ENCODE peak calls at places on chromosomes 12 and 14, in four cellular contexts. D is A549, I is mucosa of descending colon, X is gastrocnemius medialis. F is an unnamed sample.

GRCh38 chr12:4244868-4245267 is 28.7 kb upstream of the CCND2 start:
- DNase-seq in I (no peak), X (no peak), D (no peak), F (no peak)

GRCh38 chr12:65823481-65824313 is 586 bp upstream of the HMGA2 start:
- DNase-seq in D (peak; percentile 53), X (no peak), I (peak; percentile 76), F (no peak)

GRCh38 chr14:61392297-61392696 is 70.9 kb downstream of the PRKCH start:
- DNase-seq in D (no peak), I (no peak), X (no peak), F (no peak)

GRCh38 chr12:117025481-117026151 is 73.6 kb downstream of the TESC start:
- DNase-seq in X (no peak), D (peak; percentile 79), I (peak; percentile 65), F (peak; percentile 67)

GRCh38 chr12:71439613-71440392 is at the start of gene LGR5:
- DNase-seq in X (no peak), D (no peak), I (peak; percentile 24), F (peak; percentile 36)

GRCh38 chr12:87217486-87217885 is 811.7 kb downstream of the C12orf50 start:
- DNase-seq in X (no peak), D (no peak), I (no peak), F (no peak)

GRCh38 chr12:112479413-112479812 is 60.7 kb downstream of the PTPN11 start:
- DNase-seq in D (no peak), X (no peak), I (no peak), F (no peak)

GRCh38 chr14:83379371-83379770 is 1845.7 kb upstream of the SEL1L start:
- DNase-seq in D (no peak), X (no peak), I (no peak), F (no peak)

GRCh38 chr12:86484473-86484872 is 228.3 kb upstream of the MGAT4C start:
- DNase-seq in I (no peak), D (no peak), X (no peak), F (no peak)

GRCh38 chr12:130994821-130995375 is 41.2 kb downstream of the ADGRD1 start:
- DNase-seq in I (no peak), D (no peak), X (no peak), F (no peak)

GRCh38 chr14:68104518-68104917 is 284.9 kb downstream of the RAD51B start:
- DNase-seq in D (no peak), I (no peak), X (no peak), F (no peak)

GRCh38 chr14:63383776-63384367 is 65.1 kb upstream of the GPHB5 start:
- DNase-seq in I (no peak), D (no peak), X (no peak), F (no peak)

GRCh38 chr12:103626498-103626897 is 39.4 kb downstream of the STAB2 start:
- DNase-seq in I (peak; percentile 63), D (peak; percentile 67), X (peak; percentile 59), F (peak; percentile 77)

GRCh38 chr12:114936148-114937099 is 252.4 kb upstream of the TBX3 start:
- DNase-seq in D (no peak), I (no peak), X (no peak), F (no peak)

GRCh38 chr12:107385518-107385917 is 292.2 kb upstream of the CRY1 start:
- DNase-seq in D (no peak), I (no peak), X (no peak), F (no peak)

GRCh38 chr14:29911815-29912214 is 15.8 kb downstream of the PRKD1 start:
- DNase-seq in D (no peak), I (no peak), X (no peak), F (no peak)

GRCh38 chr12:25074113-25074512 is 120.8 kb downstream of the DNAI7 start:
- DNase-seq in I (no peak), D (no peak), X (no peak), F (no peak)

GRCh38 chr12:26841085-26841484 is 8.1 kb upstream of the ITPR2 start:
- DNase-seq in I (no peak), D (no peak), X (no peak), F (no peak)

GRCh38 chr14:104141621-104142091 is 3.3 kb downstream of the KIF26A start:
- DNase-seq in I (no peak), X (no peak), D (no peak), F (peak; percentile 30)

GRCh38 chr12:117580718-117581062 is 219.3 kb upstream of the NOS1 start:
- DNase-seq in D (peak; percentile 36), I (peak; percentile 25), X (peak; percentile 49), F (peak; percentile 85)

GRCh38 chr12:120199595-120200306 is 1.2 kb downstream of the RPLP0 start:
- DNase-seq in X (peak; percentile 75), D (no peak), I (no peak), F (peak; percentile 79)

GRCh38 chr12:113469893-113470743 is 1.6 kb downstream of the LHX5 start:
- DNase-seq in D (no peak), X (no peak), I (no peak), F (no peak)

GRCh38 chr12:119725523-119725922 is 57.6 kb downstream of the PRKAB1 start:
- DNase-seq in X (no peak), I (no peak), D (no peak), F (no peak)

GRCh38 chr14:24734917-24735500 is 101.0 kb upstream of the GZMB start:
- DNase-seq in X (peak; percentile 8), I (peak; percentile 81), D (peak; percentile 7), F (no peak)

GRCh38 chr12:4118601-4119156 is 154.9 kb upstream of the CCND2 start:
- DNase-seq in D (no peak), X (no peak), I (no peak), F (no peak)

GRCh38 chr14:24605435-24606190 is 3.9 kb downstream of the GZMH start:
- DNase-seq in I (peak; percentile 53), D (peak; percentile 41), X (no peak), F (no peak)

GRCh38 chr12:11743333-11743732 is 93.9 kb downstream of the ETV6 start:
- DNase-seq in X (no peak), D (no peak), I (no peak), F (no peak)

GRCh38 chr14:91225025-91225424 is 19.5 kb downstream of the GPR68 start:
- DNase-seq in D (no peak), X (no peak), I (no peak), F (no peak)

GRCh38 chr12:121505513-121505912 is 75.3 kb downstream of the KDM2B start:
- DNase-seq in X (no peak), D (no peak), I (no peak), F (no peak)

GRCh38 chr12:112466011-112466422 is 47.3 kb downstream of the PTPN11 start:
- DNase-seq in I (peak; percentile 10), D (no peak), X (no peak), F (no peak)

GRCh38 chr14:105865266-105865903 is 339.0 kb downstream of the TMEM121 start:
- DNase-seq in X (no peak), I (no peak), D (no peak), F (no peak)

GRCh38 chr12:96237035-96237434 is 42.9 kb downstream of the ELK3 start:
- DNase-seq in D (no peak), I (no peak), X (no peak), F (no peak)

GRCh38 chr12:27336254-27336653 is 3.6 kb downstream of the BMAL2 start:
- DNase-seq in D (no peak), X (no peak), I (no peak), F (no peak)

GRCh38 chr14:65032319-65032718 is 45.6 kb downstream of the FNTB start:
- DNase-seq in I (no peak), X (peak; percentile 91), D (no peak), F (peak; percentile 90)

GRCh38 chr12:52084491-52085231 is 5.2 kb downstream of the SMIM41 start:
- DNase-seq in D (no peak), I (no peak), X (no peak), F (no peak)

GRCh38 chr12:30792648-30793499 is 38.1 kb upstream of the CAPRIN2 start:
- DNase-seq in D (no peak), I (no peak), X (peak; percentile 16), F (no peak)

GRCh38 chr14:21902561-21903199 is 229.1 kb upstream of the OR4E1 start:
- DNase-seq in D (no peak), I (no peak), X (no peak), F (no peak)
- TF ChIP-seq CTCF in D (peak; percentile 27), I (no peak), X (no peak), F (no peak)

DNA sequence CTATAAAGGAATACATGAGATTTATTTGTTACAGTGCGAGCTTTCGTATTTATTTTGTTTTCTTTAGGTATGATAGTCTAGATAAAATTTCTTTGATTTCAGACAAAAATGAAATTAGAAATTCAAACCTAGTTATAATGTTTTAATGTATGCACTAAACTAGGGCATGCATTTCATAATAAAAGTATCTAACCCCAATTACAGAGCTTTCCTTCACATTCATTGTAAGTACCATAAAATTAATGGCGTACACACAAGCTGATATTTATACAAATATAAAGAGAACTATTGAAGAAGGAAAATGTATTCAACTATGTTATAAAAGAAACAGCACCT is 120.2 kb downstream of the GXYLT1 start:
- DNase-seq in D (no peak), I (no peak), X (no peak), F (no peak)
- TF ChIP-seq CTCF in D (no peak), I (no peak), X (peak; percentile 19), F (no peak)

DNA sequence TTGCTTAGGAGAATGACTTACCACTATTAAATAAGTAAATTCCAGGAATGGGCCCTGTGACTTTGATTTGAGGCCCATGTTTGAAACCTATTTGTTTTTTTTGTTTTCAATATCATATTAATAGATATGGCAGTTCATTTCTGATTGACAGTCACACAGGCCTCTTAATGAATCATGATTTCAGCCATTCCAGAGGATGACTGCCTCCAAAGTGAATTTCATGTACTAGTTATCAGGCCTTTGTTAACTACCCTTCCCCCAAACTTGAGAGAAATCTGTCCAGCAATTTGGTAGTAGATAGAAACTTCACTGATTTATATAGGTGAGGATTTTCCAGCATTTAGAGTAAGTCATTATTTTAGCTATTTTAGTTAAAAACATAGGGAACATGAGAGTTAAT is 25.9 kb upstream of the GALNT16 start:
- DNase-seq in I (no peak), X (no peak), D (no peak), F (no peak)
- TF ChIP-seq CTCF in I (no peak), X (no peak), D (no peak), F (no peak)

GRCh38 chr12:53298154-53298553 is 1.3 kb upstream of the MYG1 start:
- DNase-seq in I (no peak), X (no peak), D (no peak), F (no peak)

GRCh38 chr12:53302903-53303302 is 3.4 kb downstream of the MYG1 start:
- DNase-seq in I (no peak), X (no peak), D (no peak), F (no peak)

GRCh38 chr12:53299101-53299453 is 418 bp upstream of the MYG1 start:
- DNase-seq in D (peak; percentile 58), X (no peak), I (peak; percentile 24), F (no peak)

GRCh38 chr12:53300187-53300586 is 692 bp downstream of the MYG1 start:
- DNase-seq in I (no peak), D (no peak), X (no peak), F (no peak)

DNA sequence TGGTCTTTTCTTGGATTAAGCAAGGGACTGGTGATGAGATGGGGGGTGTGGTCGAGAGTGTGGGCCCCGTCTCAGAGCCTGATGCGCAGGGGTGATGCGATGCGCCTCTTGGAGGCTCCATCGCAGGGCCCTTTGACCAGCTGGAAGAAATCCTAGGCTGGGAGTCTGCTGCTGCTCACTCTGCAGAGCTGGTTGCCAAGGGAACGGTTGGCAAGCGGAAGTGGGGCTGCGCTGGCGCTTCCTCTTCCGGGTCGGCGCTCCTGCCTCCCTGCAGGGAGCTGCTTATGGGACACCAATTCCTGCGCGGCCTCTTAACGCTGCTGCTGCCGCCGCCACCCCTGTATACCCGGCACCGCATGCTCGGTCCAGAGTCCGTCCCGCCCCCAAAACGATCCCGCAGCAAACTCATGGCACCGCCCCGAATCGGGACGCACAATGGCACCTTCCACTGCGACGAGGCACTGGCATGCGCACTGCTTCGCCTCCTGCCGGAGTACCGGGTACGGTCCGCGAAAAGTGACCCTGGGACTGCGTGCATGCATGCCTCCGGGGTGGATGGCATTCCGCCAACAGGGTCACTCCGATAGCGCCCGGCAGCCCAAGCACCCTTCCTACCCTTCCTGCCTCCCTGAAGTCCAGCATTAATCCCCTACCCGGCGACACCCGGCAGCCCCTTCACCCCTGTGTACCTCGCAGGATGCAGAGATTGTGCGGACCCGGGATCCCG is at the start of gene MYG1:
- DNase-seq in D (peak; percentile 85), X (peak; percentile 63), I (peak; percentile 93), F (peak; percentile 93)
- TF ChIP-seq CTCF in D (no peak), X (peak; percentile 47), I (no peak), F (no peak)